ENCODE peak calls at places on chromosomes 11 and 22, in eight cellular contexts. One of them, this sample, is unnamed.

GRCh38 chr11:120630100-120630499 is 118.6 kb downstream of the GRIK4 start:
- DNase-seq in ovary: no peak
- DNase-seq in naive B cell: no peak
- DNase-seq in GM03348: no peak
- DNase-seq in stimulated activated naive CD8-positive, alpha-beta T cell treated with anti-CD3 and anti-CD28 coated beads, Interleukin-15, amount 100 ng/mL, for 72 hours: no peak
- DNase-seq in activated CD4-positive, CD25-positive, alpha-beta regulatory T cell treated with anti-CD3 and anti-CD28 coated beads, Interleukin-2, amount 50 U/mL, for 16 hours: no peak
- DNase-seq in A549: no peak
- DNase-seq in EH: no peak
- DNase-seq in this sample: no peak

GRCh38 chr22:43337385-43337784 is 5.8 kb downstream of the SCUBE1 start:
- DNase-seq in stimulated activated naive CD8-positive, alpha-beta T cell treated with anti-CD3 and anti-CD28 coated beads, Interleukin-15, amount 100 ng/mL, for 72 hours: no peak
- DNase-seq in EH: no peak
- DNase-seq in A549: no peak
- DNase-seq in GM03348: no peak
- DNase-seq in activated CD4-positive, CD25-positive, alpha-beta regulatory T cell treated with anti-CD3 and anti-CD28 coated beads, Interleukin-2, amount 50 U/mL, for 16 hours: no peak
- DNase-seq in naive B cell: no peak
- DNase-seq in ovary: no peak
- DNase-seq in this sample: no peak

GRCh38 chr11:18171377-18172000 is 1.1 kb upstream of the MRGPRX4 start:
- DNase-seq in GM03348: peak
- DNase-seq in ovary: no peak
- DNase-seq in activated CD4-positive, CD25-positive, alpha-beta regulatory T cell treated with anti-CD3 and anti-CD28 coated beads, Interleukin-2, amount 50 U/mL, for 16 hours: no peak
- DNase-seq in A549: peak
- DNase-seq in stimulated activated naive CD8-positive, alpha-beta T cell treated with anti-CD3 and anti-CD28 coated beads, Interleukin-15, amount 100 ng/mL, for 72 hours: no peak
- DNase-seq in EH: peak
- DNase-seq in naive B cell: no peak
- DNase-seq in this sample: no peak

GRCh38 chr11:65501530-65502273 is 2.9 kb downstream of the MALAT1 start:
- DNase-seq in stimulated activated naive CD8-positive, alpha-beta T cell treated with anti-CD3 and anti-CD28 coated beads, Interleukin-15, amount 100 ng/mL, for 72 hours: no peak
- DNase-seq in GM03348: no peak
- DNase-seq in EH: peak
- DNase-seq in naive B cell: no peak
- DNase-seq in activated CD4-positive, CD25-positive, alpha-beta regulatory T cell treated with anti-CD3 and anti-CD28 coated beads, Interleukin-2, amount 50 U/mL, for 16 hours: no peak
- DNase-seq in ovary: no peak
- DNase-seq in A549: peak
- DNase-seq in this sample: no peak

GRCh38 chr11:110908401-110909106 is 196.3 kb upstream of the ARHGAP20 start:
- DNase-seq in activated CD4-positive, CD25-positive, alpha-beta regulatory T cell treated with anti-CD3 and anti-CD28 coated beads, Interleukin-2, amount 50 U/mL, for 16 hours: no peak
- DNase-seq in GM03348: peak
- DNase-seq in naive B cell: no peak
- DNase-seq in stimulated activated naive CD8-positive, alpha-beta T cell treated with anti-CD3 and anti-CD28 coated beads, Interleukin-15, amount 100 ng/mL, for 72 hours: no peak
- DNase-seq in A549: peak
- DNase-seq in ovary: no peak
- DNase-seq in EH: peak
- DNase-seq in this sample: no peak

GRCh38 chr11:121696177-121696863 is 243.6 kb upstream of the SORL1-AS1 start:
- DNase-seq in A549: no peak
- DNase-seq in GM03348: no peak
- DNase-seq in ovary: no peak
- DNase-seq in activated CD4-positive, CD25-positive, alpha-beta regulatory T cell treated with anti-CD3 and anti-CD28 coated beads, Interleukin-2, amount 50 U/mL, for 16 hours: no peak
- DNase-seq in stimulated activated naive CD8-positive, alpha-beta T cell treated with anti-CD3 and anti-CD28 coated beads, Interleukin-15, amount 100 ng/mL, for 72 hours: no peak
- DNase-seq in EH: no peak
- DNase-seq in naive B cell: no peak
- DNase-seq in this sample: no peak

GRCh38 chr11:93524173-93524536 is 19.0 kb downstream of the SMCO4 start:
- DNase-seq in stimulated activated naive CD8-positive, alpha-beta T cell treated with anti-CD3 and anti-CD28 coated beads, Interleukin-15, amount 100 ng/mL, for 72 hours: no peak
- DNase-seq in GM03348: no peak
- DNase-seq in ovary: no peak
- DNase-seq in EH: no peak
- DNase-seq in activated CD4-positive, CD25-positive, alpha-beta regulatory T cell treated with anti-CD3 and anti-CD28 coated beads, Interleukin-2, amount 50 U/mL, for 16 hours: no peak
- DNase-seq in naive B cell: no peak
- DNase-seq in A549: no peak
- DNase-seq in this sample: no peak

GRCh38 chr22:22235564-22235963 is 9.0 kb upstream of the VPREB1 start:
- DNase-seq in stimulated activated naive CD8-positive, alpha-beta T cell treated with anti-CD3 and anti-CD28 coated beads, Interleukin-15, amount 100 ng/mL, for 72 hours: peak
- DNase-seq in ovary: no peak
- DNase-seq in naive B cell: no peak
- DNase-seq in activated CD4-positive, CD25-positive, alpha-beta regulatory T cell treated with anti-CD3 and anti-CD28 coated beads, Interleukin-2, amount 50 U/mL, for 16 hours: peak
- DNase-seq in EH: no peak
- DNase-seq in GM03348: no peak
- DNase-seq in A549: peak
- DNase-seq in this sample: peak

GRCh38 chr11:72237112-72237931 is 6.7 kb downstream of the PHOX2A start:
- DNase-seq in A549: no peak
- DNase-seq in ovary: no peak
- DNase-seq in activated CD4-positive, CD25-positive, alpha-beta regulatory T cell treated with anti-CD3 and anti-CD28 coated beads, Interleukin-2, amount 50 U/mL, for 16 hours: no peak
- DNase-seq in stimulated activated naive CD8-positive, alpha-beta T cell treated with anti-CD3 and anti-CD28 coated beads, Interleukin-15, amount 100 ng/mL, for 72 hours: no peak
- DNase-seq in GM03348: no peak
- DNase-seq in naive B cell: no peak
- DNase-seq in EH: no peak
- DNase-seq in this sample: no peak

GRCh38 chr22:34111210-34111824 is 191.0 kb upstream of the LARGE1 start:
- DNase-seq in stimulated activated naive CD8-positive, alpha-beta T cell treated with anti-CD3 and anti-CD28 coated beads, Interleukin-15, amount 100 ng/mL, for 72 hours: peak
- DNase-seq in ovary: peak
- DNase-seq in GM03348: peak
- DNase-seq in A549: peak
- DNase-seq in EH: peak
- DNase-seq in activated CD4-positive, CD25-positive, alpha-beta regulatory T cell treated with anti-CD3 and anti-CD28 coated beads, Interleukin-2, amount 50 U/mL, for 16 hours: no peak
- DNase-seq in naive B cell: peak
- DNase-seq in this sample: no peak

GRCh38 chr22:17234144-17234623 is 14.9 kb upstream of the ADA2 start:
- DNase-seq in GM03348: no peak
- DNase-seq in activated CD4-positive, CD25-positive, alpha-beta regulatory T cell treated with anti-CD3 and anti-CD28 coated beads, Interleukin-2, amount 50 U/mL, for 16 hours: no peak
- DNase-seq in stimulated activated naive CD8-positive, alpha-beta T cell treated with anti-CD3 and anti-CD28 coated beads, Interleukin-15, amount 100 ng/mL, for 72 hours: no peak
- DNase-seq in A549: peak
- DNase-seq in naive B cell: no peak
- DNase-seq in EH: peak
- DNase-seq in ovary: no peak
- DNase-seq in this sample: no peak

GRCh38 chr22:50078761-50079160 is 6.5 kb downstream of the MLC1 start:
- DNase-seq in EH: no peak
- DNase-seq in A549: no peak
- DNase-seq in naive B cell: no peak
- DNase-seq in stimulated activated naive CD8-positive, alpha-beta T cell treated with anti-CD3 and anti-CD28 coated beads, Interleukin-15, amount 100 ng/mL, for 72 hours: no peak
- DNase-seq in activated CD4-positive, CD25-positive, alpha-beta regulatory T cell treated with anti-CD3 and anti-CD28 coated beads, Interleukin-2, amount 50 U/mL, for 16 hours: no peak
- DNase-seq in GM03348: no peak
- DNase-seq in ovary: no peak
- DNase-seq in this sample: no peak

GRCh38 chr11:63938481-63939350 is at the start of gene NAA40:
- DNase-seq in A549: peak
- DNase-seq in ovary: peak
- DNase-seq in GM03348: peak
- DNase-seq in EH: peak
- DNase-seq in stimulated activated naive CD8-positive, alpha-beta T cell treated with anti-CD3 and anti-CD28 coated beads, Interleukin-15, amount 100 ng/mL, for 72 hours: peak
- DNase-seq in naive B cell: peak
- DNase-seq in activated CD4-positive, CD25-positive, alpha-beta regulatory T cell treated with anti-CD3 and anti-CD28 coated beads, Interleukin-2, amount 50 U/mL, for 16 hours: peak
- DNase-seq in this sample: peak

GRCh38 chr11:76225122-76225584 is 18.9 kb upstream of the WNT11 start:
- DNase-seq in A549: no peak
- DNase-seq in activated CD4-positive, CD25-positive, alpha-beta regulatory T cell treated with anti-CD3 and anti-CD28 coated beads, Interleukin-2, amount 50 U/mL, for 16 hours: no peak
- DNase-seq in EH: no peak
- DNase-seq in naive B cell: no peak
- DNase-seq in stimulated activated naive CD8-positive, alpha-beta T cell treated with anti-CD3 and anti-CD28 coated beads, Interleukin-15, amount 100 ng/mL, for 72 hours: no peak
- DNase-seq in ovary: no peak
- DNase-seq in GM03348: no peak
- DNase-seq in this sample: no peak

GRCh38 chr11:65560555-65561418 is 2.6 kb upstream of the LTBP3 start:
- DNase-seq in ovary: peak
- DNase-seq in stimulated activated naive CD8-positive, alpha-beta T cell treated with anti-CD3 and anti-CD28 coated beads, Interleukin-15, amount 100 ng/mL, for 72 hours: no peak
- DNase-seq in naive B cell: no peak
- DNase-seq in GM03348: peak
- DNase-seq in EH: peak
- DNase-seq in A549: peak
- DNase-seq in activated CD4-positive, CD25-positive, alpha-beta regulatory T cell treated with anti-CD3 and anti-CD28 coated beads, Interleukin-2, amount 50 U/mL, for 16 hours: no peak
- DNase-seq in this sample: peak

This sample was measured in dermis microvascular lymphatic vessel endothelial cell.